ENCODE peak calls at places on chromosomes 16 and 17, in four cellular contexts. C is GM12878, Q is ovary, L is OCI-LY7. B is an unnamed sample.
A peak's percentile ranks its signal among the peaks of the same experiment; 100 is the strongest.

GRCh38 chr17:77318021-77318420 is 177.3 kb downstream of the SEC14L1 start:
- DNase-seq in C (no peak), Q (no peak), L (no peak), B (no peak)

GRCh38 chr16:30185683-30186421 is 2.5 kb downstream of the CORO1A start:
- DNase-seq in C (peak; percentile 79), Q (no peak), L (peak; percentile 90), B (peak; percentile 93)

GRCh38 chr17:81831563-81831956 is 1.5 kb downstream of the MCRIP1 start:
- DNase-seq in C (no peak), Q (no peak), L (peak; percentile 22), B (no peak)

GRCh38 chr17:57607553-57608120 is 137.5 kb downstream of the CCDC182 start:
- DNase-seq in C (no peak), Q (no peak), L (no peak), B (no peak)

GRCh38 chr16:57303910-57304168 is 19.4 kb upstream of the PLLP start:
- DNase-seq in C (no peak), Q (no peak), L (no peak), B (peak; percentile 45)

GRCh38 chr16:21005008-21005407 is 104.4 kb downstream of the LYRM1 start:
- DNase-seq in C (no peak), Q (no peak), L (no peak), B (no peak)

GRCh38 chr17:55056530-55056929 is 88.0 kb downstream of the STXBP4 start:
- DNase-seq in C (no peak), Q (no peak), L (no peak), B (no peak)

GRCh38 chr16:30437511-30438046 is 7.7 kb upstream of the DCTPP1 start:
- DNase-seq in C (no peak), Q (no peak), L (no peak), B (no peak)

GRCh38 chr16:78608305-78608776 is 508.9 kb downstream of the WWOX start:
- DNase-seq in C (no peak), Q (peak; percentile 24), L (no peak), B (no peak)

GRCh38 chr16:68866933-68867332 is 23.6 kb downstream of the TANGO6 start:
- DNase-seq in C (no peak), Q (no peak), L (no peak), B (peak; percentile 18)

GRCh38 chr16:22660441-22661160 is 149.9 kb downstream of the NPIPB5 start:
- DNase-seq in C (no peak), Q (no peak), L (no peak), B (no peak)

GRCh38 chr17:17024778-17025300 is 17.4 kb upstream of the MPRIP start:
- DNase-seq in C (no peak), Q (no peak), L (no peak), B (no peak)

GRCh38 chr17:45073414-45074070 is 12.4 kb downstream of the NMT1 start:
- DNase-seq in C (no peak), Q (no peak), L (no peak), B (no peak)

GRCh38 chr17:33233855-33234228 is 59.3 kb downstream of the ASIC2 start:
- DNase-seq in C (no peak), Q (peak; percentile 40), L (no peak), B (no peak)

GRCh38 chr17:13777003-13777402 is 175.3 kb upstream of the HS3ST3A1 start:
- DNase-seq in C (no peak), Q (peak; percentile 30), L (no peak), B (no peak)

GRCh38 chr17:819251-819650 is 37.1 kb downstream of the MRM3 start:
- DNase-seq in C (no peak), Q (no peak), L (no peak), B (no peak)

GRCh38 chr17:42679492-42680330 is 1.9 kb downstream of the CCR10 start:
- DNase-seq in C (no peak), Q (peak; percentile 73), L (peak; percentile 78), B (peak; percentile 94)

GRCh38 chr17:13498184-13498583 is 103.5 kb downstream of the HS3ST3A1 start:
- DNase-seq in C (no peak), Q (no peak), L (no peak), B (no peak)

GRCh38 chr17:77790143-77790829 is 168.2 kb upstream of the TNRC6C start:
- DNase-seq in C (no peak), Q (no peak), L (no peak), B (no peak)

GRCh38 chr17:78878871-78879270 is 24.1 kb downstream of the CEP295NL start:
- DNase-seq in C (no peak), Q (no peak), L (no peak), B (no peak)

GRCh38 chr16:50699345-50700159 is 6.1 kb downstream of the NOD2 start:
- DNase-seq in C (no peak), Q (no peak), L (no peak), B (no peak)

GRCh38 chr17:57980522-57980921 is 7.5 kb downstream of the VEZF1 start:
- DNase-seq in C (no peak), Q (no peak), L (no peak), B (no peak)

GRCh38 chr16:27237229-27238015 is 31.1 kb downstream of the NSMCE1 start:
- DNase-seq in C (peak; percentile 82), Q (no peak), L (peak; percentile 53), B (peak; percentile 73)

GRCh38 chr17:59406808-59407381 is 75.4 kb downstream of the YPEL2 start:
- DNase-seq in C (no peak), Q (no peak), L (no peak), B (no peak)

GRCh38 chr16:85828166-85828565 is 28.7 kb downstream of the COX4I1 start:
- DNase-seq in C (no peak), Q (no peak), L (no peak), B (no peak)

GRCh38 chr17:18059283-18059682 is 20.1 kb downstream of the GID4 start:
- DNase-seq in C (no peak), Q (no peak), L (no peak), B (no peak)

GRCh38 chr17:80539022-80539421 is 5.6 kb upstream of the RPTOR start:
- DNase-seq in C (no peak), Q (no peak), L (peak; percentile 63), B (no peak)

DNA sequence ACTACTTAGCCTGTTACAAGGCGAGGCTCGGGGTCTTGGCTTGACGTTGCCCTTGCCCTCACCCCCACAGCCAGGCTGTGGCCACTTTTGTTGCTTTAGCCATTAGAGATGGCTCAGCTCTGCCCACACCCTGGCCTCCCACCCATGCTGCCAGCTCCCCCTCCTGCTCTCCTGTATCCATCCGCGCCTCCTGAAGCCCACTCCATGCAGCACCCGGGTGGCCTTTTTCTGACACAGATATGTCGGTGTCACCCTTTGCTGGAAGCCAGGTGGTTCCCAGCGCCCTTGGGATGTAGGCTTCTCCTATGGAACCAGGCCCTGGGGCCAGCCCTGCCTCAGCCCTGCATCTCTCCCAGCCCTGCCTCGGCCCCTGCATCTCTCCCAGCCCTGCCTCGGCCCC is 9.7 kb downstream of the TSC2 start:
- DNase-seq in C (no peak), Q (no peak), L (no peak), B (no peak)
- TF ChIP-seq CTCF in C (no peak), Q (no peak), L (no peak), B (no peak)

GRCh38 chr17:28665994-28666393 is 4.0 kb downstream of the SUPT6H start:
- DNase-seq in C (no peak), Q (no peak), L (no peak), B (no peak)

GRCh38 chr17:28657756-28658155 is 4.0 kb downstream of the SDF2 start:
- DNase-seq in C (no peak), Q (no peak), L (no peak), B (no peak)

GRCh38 chr17:28663723-28664122 is 1.7 kb downstream of the SUPT6H start:
- DNase-seq in C (no peak), Q (no peak), L (no peak), B (no peak)

GRCh38 chr17:28661635-28662526 is at the start of the genes SDF2 and SUPT6H:
- DNase-seq in C (peak; percentile 72), Q (peak; percentile 87), L (peak; percentile 90), B (peak; percentile 91)

DNA sequence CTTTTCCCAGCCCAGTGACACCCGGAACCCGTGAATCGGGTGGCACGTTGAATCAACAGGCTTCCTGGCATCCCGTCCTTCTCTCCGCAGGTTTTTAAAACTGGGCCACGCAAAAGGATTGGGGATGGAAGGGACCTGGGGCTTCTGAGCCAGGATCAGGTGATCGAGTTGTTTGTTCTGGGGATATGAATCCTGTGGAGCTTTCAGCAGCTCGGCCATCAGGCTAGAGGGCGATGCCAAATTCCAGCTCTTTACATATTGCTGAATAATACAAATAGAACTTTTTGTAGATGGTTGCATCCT is 473 bp downstream of the SUPT6H start:
- DNase-seq in C (no peak), Q (no peak), L (no peak), B (no peak)
- H3K4me3 ChIP-seq in C (peak overlapping the region; percentile 98), Q (peak overlapping the region; percentile 83), L (peak overlapping the region; percentile 95), B (peak overlapping the region; percentile 97)

DNA sequence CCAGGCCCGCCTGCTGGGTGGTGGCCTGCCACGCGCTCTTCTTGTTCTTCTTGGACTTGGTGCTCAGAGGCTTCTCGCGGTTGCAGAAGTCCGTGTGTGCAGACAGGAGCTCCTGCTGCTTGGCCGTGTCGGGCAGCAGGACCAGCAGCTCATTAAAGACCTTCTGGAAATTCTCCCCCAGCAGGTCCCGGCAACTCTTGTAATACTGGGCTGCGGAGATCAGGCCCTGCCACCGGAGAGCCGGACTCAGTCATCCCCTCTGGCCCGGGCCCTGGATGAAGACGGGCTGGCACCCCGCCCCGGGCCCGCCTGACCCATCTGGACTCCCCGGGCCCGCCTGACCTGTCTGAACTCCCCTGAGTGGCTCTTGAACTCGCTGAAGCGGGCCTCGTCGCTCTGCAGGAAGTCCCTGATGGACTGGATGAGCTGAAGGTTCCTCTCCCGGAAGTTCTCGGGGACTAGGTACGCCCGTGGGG is 8.6 kb downstream of the SYNGR3 start:
- DNase-seq in C (no peak), Q (no peak), L (no peak), B (no peak)
- H3K36me3 ChIP-seq in C (peaks cover 3% of the 10 kb centered on the region), Q (no peaks in the 10 kb centered on the region), L (peaks cover 80% of the 10 kb centered on the region), B (peaks cover 45% of the 10 kb centered on the region)

GRCh38 chr17:5705081-5705875 is 121.0 kb upstream of the NLRP1 start:
- DNase-seq in C (no peak), Q (no peak), L (peak; percentile 17), B (no peak)
- TF ChIP-seq CTCF in C (peak; percentile 39), Q (no peak), L (peak; percentile 71), B (peak; percentile 57)

DNA sequence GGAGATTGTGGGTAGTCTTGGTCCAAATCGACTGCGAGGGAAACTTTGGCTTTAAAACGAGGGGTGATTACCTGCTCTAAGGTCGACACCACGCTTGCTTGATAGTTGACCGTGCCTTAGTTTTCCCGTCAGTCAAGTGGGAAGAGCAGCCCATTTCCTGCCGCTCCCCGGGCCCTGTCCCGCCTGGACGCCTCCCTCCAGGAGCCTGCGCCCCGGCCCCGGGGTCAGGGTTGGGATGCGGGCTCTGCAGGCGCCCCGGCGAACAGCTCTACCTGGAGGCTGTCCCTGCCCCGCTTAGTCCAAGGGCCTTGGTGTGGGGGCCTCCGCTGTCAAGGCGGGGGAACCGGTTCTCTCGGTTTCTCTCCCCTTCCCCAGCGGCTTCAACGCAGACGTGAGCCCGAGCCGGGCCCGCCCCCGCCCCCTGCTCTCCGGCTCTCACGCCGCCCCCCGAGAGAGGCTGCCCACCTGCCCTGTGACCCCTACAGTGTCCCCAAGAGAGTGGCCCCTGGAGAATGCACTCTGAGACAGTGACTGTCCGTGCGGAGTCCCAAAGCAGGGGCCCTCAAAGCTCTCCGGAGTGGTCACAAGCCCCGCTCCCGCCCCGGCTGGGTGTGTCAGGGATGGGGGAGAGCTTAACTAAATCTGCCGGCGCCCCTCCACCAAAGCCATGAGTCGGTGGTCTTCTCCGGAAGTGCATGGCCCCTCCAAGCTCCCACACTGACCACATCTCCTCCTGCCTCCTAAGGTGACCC is 117.4 kb upstream of the SMURF2 start:
- DNase-seq in C (no peak), Q (no peak), L (no peak), B (no peak)
- H3K4me3 ChIP-seq in C (peak overlapping the region; percentile 60), Q (no peak overlapping the region), L (no peak overlapping the region), B (no peak overlapping the region)